ENCODE peak calls at places on chromosomes 4 and X, in four cellular contexts. One of them, this sample, is unnamed.

GRCh38 chrX:106670631-106671030 is 55.9 kb upstream of the RNF128 start:
- DNase-seq in SK-N-SH: no peak
- DNase-seq in HepG2: no peak
- DNase-seq in GM12878: no peak
- DNase-seq in this sample: no peak

GRCh38 chr4:181294421-181294820 is 948.8 kb upstream of the TENM3 start:
- DNase-seq in GM12878: no peak
- DNase-seq in HepG2: no peak
- DNase-seq in SK-N-SH: no peak
- DNase-seq in this sample: no peak

GRCh38 chrX:1686642-1687041 is 71.8 kb downstream of the ASMT start:
- DNase-seq in GM12878: no peak
- DNase-seq in HepG2: no peak
- DNase-seq in SK-N-SH: no peak
- DNase-seq in this sample: no peak

GRCh38 chr4:87209696-87210095 is 10.7 kb downstream of the KLHL8 start:
- DNase-seq in GM12878: peak; percentile 26
- DNase-seq in SK-N-SH: no peak
- DNase-seq in HepG2: no peak
- DNase-seq in this sample: no peak

GRCh38 chr4:87633239-87633638 is 16.8 kb upstream of the DMP1 start:
- DNase-seq in SK-N-SH: peak; percentile 24
- DNase-seq in GM12878: no peak
- DNase-seq in HepG2: no peak
- DNase-seq in this sample: peak; percentile 4

GRCh38 chr4:166252487-166253402 is 379.7 kb downstream of the TLL1 start:
- DNase-seq in HepG2: peak; percentile 10
- DNase-seq in GM12878: no peak
- DNase-seq in SK-N-SH: peak; percentile 3
- DNase-seq in this sample: peak; percentile 5

GRCh38 chr4:37685726-37686372 is 327 bp downstream of the RELL1 start:
- DNase-seq in SK-N-SH: peak; percentile 76
- DNase-seq in GM12878: no peak
- DNase-seq in HepG2: no peak
- DNase-seq in this sample: peak; percentile 54

GRCh38 chrX:129932792-129933321 is 26.9 kb downstream of the UTP14A start:
- DNase-seq in SK-N-SH: no peak
- DNase-seq in GM12878: no peak
- DNase-seq in HepG2: no peak
- DNase-seq in this sample: peak; percentile 60

GRCh38 chrX:53018627-53019026 is 30.0 kb upstream of the GPR173 start:
- DNase-seq in SK-N-SH: no peak
- DNase-seq in HepG2: peak; percentile 3
- DNase-seq in GM12878: no peak
- DNase-seq in this sample: no peak

GRCh38 chr4:187128971-187129370 is 405.3 kb upstream of the FAT1 start:
- DNase-seq in HepG2: no peak
- DNase-seq in GM12878: no peak
- DNase-seq in SK-N-SH: no peak
- DNase-seq in this sample: no peak
- TF ChIP-seq NFIC in HepG2: no peak
- TF ChIP-seq NFIC in GM12878: no peak
- TF ChIP-seq NFIC in SK-N-SH: no peak
- TF ChIP-seq NFIC in this sample: no peak

GRCh38 chr4:169410839-169411770 is 140.3 kb upstream of the SH3RF1 start:
- DNase-seq in SK-N-SH: peak; percentile 10
- DNase-seq in GM12878: peak; percentile 93
- DNase-seq in HepG2: no peak
- DNase-seq in this sample: no peak
- TF ChIP-seq NFIC in SK-N-SH: no peak
- TF ChIP-seq NFIC in GM12878: peak; percentile 90
- TF ChIP-seq NFIC in HepG2: no peak
- TF ChIP-seq NFIC in this sample: no peak

GRCh38 chr4:5204781-5205180 is 153.5 kb downstream of the STK32B start:
- DNase-seq in SK-N-SH: no peak
- DNase-seq in GM12878: no peak
- DNase-seq in HepG2: no peak
- DNase-seq in this sample: no peak
- TF ChIP-seq NFIC in SK-N-SH: no peak
- TF ChIP-seq NFIC in GM12878: no peak
- TF ChIP-seq NFIC in HepG2: no peak
- TF ChIP-seq NFIC in this sample: no peak

GRCh38 chrX:72023071-72023470 is 108.6 kb downstream of the RTL5 start:
- DNase-seq in HepG2: no peak
- DNase-seq in SK-N-SH: no peak
- DNase-seq in GM12878: no peak
- DNase-seq in this sample: no peak

GRCh38 chrX:72020788-72021187 is 110.1 kb downstream of the NHSL2 start:
- DNase-seq in GM12878: peak; percentile 26
- DNase-seq in SK-N-SH: no peak
- DNase-seq in HepG2: no peak
- DNase-seq in this sample: no peak

GRCh38 chrX:72019487-72019886 is 108.8 kb downstream of the NHSL2 start:
- DNase-seq in SK-N-SH: no peak
- DNase-seq in GM12878: no peak
- DNase-seq in HepG2: no peak
- DNase-seq in this sample: no peak

GRCh38 chrX:72020204-72020603 is 109.6 kb downstream of the NHSL2 start:
- DNase-seq in GM12878: no peak
- DNase-seq in SK-N-SH: no peak
- DNase-seq in HepG2: no peak
- DNase-seq in this sample: no peak

GRCh38 chrX:72021975-72022374 is 109.7 kb downstream of the RTL5 start:
- DNase-seq in HepG2: no peak
- DNase-seq in GM12878: no peak
- DNase-seq in SK-N-SH: no peak
- DNase-seq in this sample: peak; percentile 31
- TF ChIP-seq NFIC in HepG2: no peak
- TF ChIP-seq NFIC in GM12878: no peak
- TF ChIP-seq NFIC in SK-N-SH: no peak
- TF ChIP-seq NFIC in this sample: no peak

GRCh38 chr4:22420291-22420690 is 95.6 kb downstream of the ADGRA3 start:
- DNase-seq in SK-N-SH: no peak
- DNase-seq in HepG2: no peak
- DNase-seq in GM12878: no peak
- DNase-seq in this sample: no peak

GRCh38 chr4:22413416-22413815 is 102.5 kb downstream of the ADGRA3 start:
- DNase-seq in GM12878: no peak
- DNase-seq in SK-N-SH: no peak
- DNase-seq in HepG2: no peak
- DNase-seq in this sample: no peak

GRCh38 chr4:22416403-22416802 is 99.5 kb downstream of the ADGRA3 start:
- DNase-seq in GM12878: no peak
- DNase-seq in HepG2: no peak
- DNase-seq in SK-N-SH: no peak
- DNase-seq in this sample: no peak

GRCh38 chr4:22412013-22412412 is 103.9 kb downstream of the ADGRA3 start:
- DNase-seq in GM12878: no peak
- DNase-seq in SK-N-SH: no peak
- DNase-seq in HepG2: no peak
- DNase-seq in this sample: no peak

GRCh38 chr4:22417408-22417807 is 98.5 kb downstream of the ADGRA3 start:
- DNase-seq in HepG2: no peak
- DNase-seq in SK-N-SH: no peak
- DNase-seq in GM12878: no peak
- DNase-seq in this sample: no peak
- TF ChIP-seq NFIC in HepG2: no peak
- TF ChIP-seq NFIC in SK-N-SH: no peak
- TF ChIP-seq NFIC in GM12878: no peak
- TF ChIP-seq NFIC in this sample: no peak

DNA sequence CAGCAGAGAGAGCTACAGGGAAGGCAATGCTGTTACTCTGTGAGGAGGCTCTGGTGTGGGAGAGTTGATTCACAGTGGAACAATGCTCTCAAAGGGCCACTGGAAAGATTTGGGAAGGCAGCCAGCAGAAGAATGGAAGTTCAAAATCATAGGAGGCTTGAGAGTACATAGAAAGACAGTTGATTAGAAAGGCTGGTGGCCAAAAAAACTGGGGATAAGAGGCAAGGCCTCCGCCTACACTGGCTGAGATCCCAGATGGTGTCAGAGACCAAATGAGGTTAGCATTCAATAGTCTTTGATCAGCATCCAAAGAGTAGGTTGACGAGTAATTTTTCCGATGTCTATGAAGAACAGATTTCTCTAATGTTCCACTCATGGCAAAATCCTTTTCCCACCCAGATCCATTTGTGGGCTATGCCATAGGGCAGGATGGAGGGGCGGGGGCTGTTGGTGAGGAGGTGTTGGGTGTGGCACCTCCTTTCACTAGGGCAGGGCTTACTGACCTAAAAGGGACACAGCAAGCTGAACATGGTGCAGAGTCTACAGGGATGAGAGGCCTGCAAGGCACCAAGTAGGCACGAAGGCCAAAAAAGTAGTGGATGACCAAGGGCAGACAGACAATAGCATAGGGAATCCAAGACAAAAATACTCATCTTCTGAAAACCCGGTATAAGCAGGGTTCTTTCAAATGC is 15.1 kb downstream of the TEC start:
- DNase-seq in SK-N-SH: no peak
- DNase-seq in GM12878: no peak
- DNase-seq in HepG2: no peak
- DNase-seq in this sample: no peak
- TF ChIP-seq NFIC in SK-N-SH: peak; percentile 94
- TF ChIP-seq NFIC in GM12878: no peak
- TF ChIP-seq NFIC in HepG2: no peak
- TF ChIP-seq NFIC in this sample: peak; percentile 11

GRCh38 chr4:3219761-3220481 is 29.0 kb upstream of the MSANTD1 start:
- DNase-seq in GM12878: no peak
- DNase-seq in SK-N-SH: no peak
- DNase-seq in HepG2: no peak
- DNase-seq in this sample: no peak
- TF ChIP-seq NFIC in GM12878: no peak
- TF ChIP-seq NFIC in SK-N-SH: no peak
- TF ChIP-seq NFIC in HepG2: no peak
- TF ChIP-seq NFIC in this sample: no peak

GRCh38 chrX:74464722-74465121 is 43.4 kb downstream of the SLC16A2 start:
- DNase-seq in SK-N-SH: no peak
- DNase-seq in GM12878: no peak
- DNase-seq in HepG2: no peak
- DNase-seq in this sample: no peak

GRCh38 chrX:74461384-74461783 is 40.1 kb downstream of the SLC16A2 start:
- DNase-seq in SK-N-SH: no peak
- DNase-seq in GM12878: no peak
- DNase-seq in HepG2: no peak
- DNase-seq in this sample: no peak

GRCh38 chrX:74453178-74453577 is 31.9 kb downstream of the SLC16A2 start:
- DNase-seq in GM12878: no peak
- DNase-seq in HepG2: no peak
- DNase-seq in SK-N-SH: no peak
- DNase-seq in this sample: no peak

GRCh38 chrX:74458738-74459137 is 37.4 kb downstream of the SLC16A2 start:
- DNase-seq in HepG2: no peak
- DNase-seq in SK-N-SH: no peak
- DNase-seq in GM12878: no peak
- DNase-seq in this sample: no peak
- TF ChIP-seq NFIC in HepG2: no peak
- TF ChIP-seq NFIC in SK-N-SH: no peak
- TF ChIP-seq NFIC in GM12878: no peak
- TF ChIP-seq NFIC in this sample: no peak

GRCh38 chrX:136754641-136755040 is 26.1 kb downstream of the ARHGEF6 start:
- DNase-seq in GM12878: no peak
- DNase-seq in HepG2: no peak
- DNase-seq in SK-N-SH: no peak
- DNase-seq in this sample: no peak

GRCh38 chrX:136755411-136755810 is 25.3 kb downstream of the ARHGEF6 start:
- DNase-seq in SK-N-SH: no peak
- DNase-seq in GM12878: no peak
- DNase-seq in HepG2: no peak
- DNase-seq in this sample: no peak

GRCh38 chrX:136750364-136750763 is 30.4 kb downstream of the ARHGEF6 start:
- DNase-seq in HepG2: no peak
- DNase-seq in GM12878: no peak
- DNase-seq in SK-N-SH: no peak
- DNase-seq in this sample: no peak

GRCh38 chrX:136747003-136747986 is 33.4 kb downstream of the ARHGEF6 start:
- DNase-seq in SK-N-SH: no peak
- DNase-seq in HepG2: no peak
- DNase-seq in GM12878: no peak
- DNase-seq in this sample: no peak

DNA sequence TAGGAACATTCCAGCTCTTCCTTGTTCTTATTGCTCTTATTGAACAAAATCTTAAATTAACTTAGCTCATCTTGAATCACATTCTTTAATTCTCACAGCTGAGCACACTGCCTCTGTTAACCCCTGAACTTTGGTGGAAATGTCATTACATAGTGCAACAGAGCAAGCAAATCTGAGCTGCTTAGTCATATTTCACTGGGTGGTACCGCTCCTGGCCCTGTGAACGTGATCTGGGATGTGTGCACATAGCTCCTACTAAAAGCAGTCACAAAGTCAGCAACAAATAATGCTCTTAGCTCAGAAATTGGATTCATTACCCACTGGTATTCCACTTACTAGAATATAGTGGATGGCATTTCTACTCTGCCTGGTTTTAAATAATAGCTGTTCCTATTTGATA is 27.9 kb downstream of the ARHGEF6 start:
- DNase-seq in HepG2: no peak
- DNase-seq in SK-N-SH: no peak
- DNase-seq in GM12878: no peak
- DNase-seq in this sample: no peak
- TF ChIP-seq NFIC in HepG2: no peak
- TF ChIP-seq NFIC in SK-N-SH: no peak
- TF ChIP-seq NFIC in GM12878: no peak
- TF ChIP-seq NFIC in this sample: no peak

GRCh38 chr4:138645289-138645688 is 370.3 kb upstream of the NOCT start:
- DNase-seq in HepG2: no peak
- DNase-seq in GM12878: no peak
- DNase-seq in SK-N-SH: no peak
- DNase-seq in this sample: no peak
- TF ChIP-seq NFIC in HepG2: no peak
- TF ChIP-seq NFIC in GM12878: no peak
- TF ChIP-seq NFIC in SK-N-SH: no peak
- TF ChIP-seq NFIC in this sample: no peak